ENCODE peak calls at places on chromosomes 5 and 9, in eight cellular contexts. L, V, K, E, W, S, C and H are unnamed samples.

GRCh38 chr9:114366334-114367128 is 21.3 kb downstream of the AKNA start:
- DNase-seq in C (no peak), L (peak), W (no peak), K (peak), E (no peak), S (peak), V (no peak), H (peak)

GRCh38 chr5:83433891-83434290 is 37.7 kb upstream of the VCAN start:
- DNase-seq in K (no peak), L (no peak), E (no peak), W (no peak), S (no peak), C (no peak), V (no peak), H (peak)

GRCh38 chr5:137221914-137222313 is 277.2 kb downstream of the SPOCK1 start:
- DNase-seq in E (no peak), S (no peak), V (no peak), L (no peak), C (no peak), K (no peak), W (no peak), H (no peak)

GRCh38 chr5:149383399-149383798 is 4.3 kb upstream of the IL17B start:
- DNase-seq in S (no peak), V (no peak), E (no peak), L (no peak), W (no peak), K (no peak), C (no peak), H (no peak)

GRCh38 chr9:126514037-126514821 is 99.5 kb upstream of the LMX1B start:
- DNase-seq in C (no peak), K (peak), L (no peak), S (peak), E (peak), W (peak), V (no peak), H (peak)

GRCh38 chr5:103674321-103674720 is 111.7 kb upstream of the NUDT12 start:
- DNase-seq in C (peak), L (no peak), K (no peak), E (no peak), S (no peak), W (no peak), V (no peak), H (no peak)

GRCh38 chr5:176639981-176640380 is 7.3 kb upstream of the TSPAN17 start:
- DNase-seq in C (no peak), V (peak), L (no peak), E (no peak), W (no peak), S (no peak), K (no peak), H (peak)

GRCh38 chr5:43680286-43680685 is 77.3 kb downstream of the NNT start:
- DNase-seq in S (no peak), W (no peak), K (no peak), V (no peak), L (no peak), E (no peak), C (no peak), H (no peak)

GRCh38 chr9:18390393-18390792 is 83.6 kb upstream of the ADAMTSL1 start:
- DNase-seq in C (no peak), L (no peak), K (no peak), V (no peak), S (no peak), W (no peak), E (no peak), H (peak)

GRCh38 chr9:34177906-34178697 is 741 bp upstream of the UBAP1 start:
- DNase-seq in L (no peak), K (no peak), S (no peak), V (no peak), C (no peak), E (no peak), W (no peak), H (no peak)

GRCh38 chr5:159099049-159099760 is 511 bp downstream of the EBF1 start:
- DNase-seq in W (no peak), E (no peak), K (no peak), S (no peak), V (no peak), L (no peak), C (peak), H (peak)

GRCh38 chr9:133768859-133769510 is 30.8 kb upstream of the SARDH start:
- DNase-seq in K (no peak), W (no peak), C (no peak), E (no peak), S (no peak), V (no peak), L (no peak), H (no peak)

GRCh38 chr9:120608421-120608820 is 28.5 kb upstream of the CDK5RAP2 start:
- DNase-seq in C (no peak), S (no peak), K (no peak), V (no peak), L (no peak), E (no peak), W (no peak), H (no peak)

GRCh38 chr9:89756891-89757537 is 152.2 kb downstream of the GADD45G start:
- DNase-seq in L (no peak), V (no peak), E (no peak), C (no peak), W (no peak), K (no peak), S (no peak), H (no peak)

GRCh38 chr5:178467261-178468195 is 122.7 kb downstream of the COL23A1 start:
- DNase-seq in W (no peak), E (no peak), C (no peak), V (no peak), S (peak), L (no peak), K (no peak), H (no peak)

GRCh38 chr5:75670571-75670970 is 46.7 kb downstream of the POC5 start:
- DNase-seq in V (no peak), L (no peak), C (no peak), W (no peak), S (no peak), E (no peak), K (no peak), H (no peak)

GRCh38 chr5:33854733-33855151 is 37.0 kb downstream of the ADAMTS12 start:
- DNase-seq in V (no peak), E (no peak), W (no peak), K (no peak), C (no peak), L (peak), S (no peak), H (peak)

GRCh38 chr9:136786451-136786850 is 4.7 kb upstream of the TMEM141 start:
- DNase-seq in K (no peak), C (no peak), S (no peak), W (no peak), V (peak), E (no peak), L (no peak), H (no peak)

GRCh38 chr9:97297889-97298288 is 9.6 kb upstream of the CCDC180 start:
- DNase-seq in C (no peak), K (no peak), W (no peak), S (no peak), E (no peak), L (no peak), V (no peak), H (no peak)

GRCh38 chr9:91949293-91949945 is 609 bp downstream of the ROR2 start:
- DNase-seq in C (no peak), K (no peak), S (no peak), L (no peak), W (no peak), E (no peak), V (no peak), H (peak)

GRCh38 chr9:129245276-129245675 is 67.2 kb upstream of the IER5L start:
- DNase-seq in S (no peak), W (no peak), E (no peak), L (no peak), V (no peak), K (no peak), C (no peak), H (no peak)

GRCh38 chr5:139649082-139649991 is 1.2 kb downstream of the CXXC5 start:
- DNase-seq in E (no peak), C (no peak), K (no peak), V (peak), W (no peak), L (no peak), S (peak), H (no peak)

GRCh38 chr9:272251-273213 is 57.9 kb downstream of the DOCK8 start:
- DNase-seq in L (no peak), E (no peak), W (peak), S (peak), K (peak), V (no peak), C (no peak), H (no peak)

GRCh38 chr9:127853312-127854168 is 918 bp downstream of the ENG start:
- DNase-seq in S (peak), L (no peak), W (no peak), V (no peak), C (no peak), K (no peak), E (no peak), H (peak)